ENCODE peak calls at places on chromosomes 6 and 20, in eight cellular contexts. P, X, I, J, F, M, U and T are unnamed samples.
A peak's percentile ranks its signal among the peaks of the same experiment; 100 is the strongest.

GRCh38 chr6:24982231-24982630 is 46.5 kb upstream of the RIPOR2 start:
- DNase-seq in P (no peak), X (no peak), I (peak; percentile 53), J (no peak), F (peak; percentile 75), M (no peak), U (no peak), T (no peak)

GRCh38 chr20:24694157-24694726 is 224.8 kb downstream of the SYNDIG1 start:
- DNase-seq in P (no peak), X (no peak), I (no peak), J (no peak), F (no peak), M (no peak), U (no peak), T (peak; percentile 34)

GRCh38 chr6:127786109-127786508 is 114.7 kb downstream of the THEMIS start:
- DNase-seq in P (no peak), X (no peak), I (no peak), J (no peak), F (peak; percentile 25), M (no peak), U (no peak), T (no peak)

GRCh38 chr6:56753801-56754200 is 111.1 kb upstream of the DST start:
- DNase-seq in P (no peak), X (no peak), I (no peak), J (no peak), F (no peak), M (no peak), U (no peak), T (no peak)

GRCh38 chr6:40558102-40558501 is 29.1 kb downstream of the LRFN2 start:
- DNase-seq in P (no peak), X (no peak), I (no peak), J (no peak), F (no peak), M (no peak), U (no peak), T (no peak)

GRCh38 chr6:11766589-11767450 is 11.8 kb downstream of the ADTRP start:
- DNase-seq in P (peak; percentile 88), X (no peak), I (peak; percentile 99), J (no peak), F (peak; percentile 95), M (no peak), U (no peak), T (no peak)

GRCh38 chr6:150835620-150836019 is 29.9 kb upstream of the MTHFD1L start:
- DNase-seq in P (no peak), X (no peak), I (peak; percentile 80), J (no peak), F (no peak), M (no peak), U (no peak), T (no peak)

GRCh38 chr6:42726485-42727083 is 4.2 kb upstream of the PRPH2 start:
- DNase-seq in P (peak; percentile 87), X (peak; percentile 90), I (peak; percentile 69), J (peak; percentile 80), F (peak; percentile 38), M (peak; percentile 86), U (peak; percentile 90), T (peak; percentile 90)

GRCh38 chr20:48776306-48776705 is 51.5 kb downstream of the PREX1 start:
- DNase-seq in P (no peak), X (no peak), I (no peak), J (no peak), F (peak; percentile 59), M (no peak), U (no peak), T (no peak)

GRCh38 chr6:147227770-147228320 is 23.6 kb downstream of the STXBP5 start:
- DNase-seq in P (no peak), X (no peak), I (peak; percentile 4), J (no peak), F (no peak), M (no peak), U (no peak), T (no peak)

GRCh38 chr20:35883341-35883777 is 70.9 kb downstream of the SCAND1 start:
- DNase-seq in P (no peak), X (no peak), I (no peak), J (no peak), F (no peak), M (no peak), U (no peak), T (no peak)

GRCh38 chr6:169500688-169501087 is 201.1 kb downstream of the WDR27 start:
- DNase-seq in P (no peak), X (no peak), I (no peak), J (no peak), F (no peak), M (no peak), U (no peak), T (no peak)

GRCh38 chr20:62723768-62724420 is 15.3 kb downstream of the NTSR1 start:
- DNase-seq in P (no peak), X (no peak), I (no peak), J (peak; percentile 32), F (no peak), M (peak; percentile 11), U (no peak), T (no peak)

GRCh38 chr6:69456086-69456485 is 340.7 kb downstream of the LMBRD1 start:
- DNase-seq in P (no peak), X (no peak), I (no peak), J (no peak), F (no peak), M (no peak), U (no peak), T (no peak)

GRCh38 chr6:106751501-106752252 is 122.3 kb downstream of the QRSL1 start:
- DNase-seq in P (no peak), X (no peak), I (peak; percentile 100), J (no peak), F (no peak), M (no peak), U (no peak), T (no peak)

GRCh38 chr6:31094389-31094881 is 17.9 kb downstream of the C6orf15 start:
- DNase-seq in P (no peak), X (no peak), I (peak; percentile 44), J (no peak), F (no peak), M (no peak), U (no peak), T (no peak)

GRCh38 chr6:167580512-167580911 is 246.2 kb upstream of the AFDN start:
- DNase-seq in P (no peak), X (no peak), I (no peak), J (no peak), F (no peak), M (no peak), U (no peak), T (peak; percentile 16)

GRCh38 chr6:7996538-7997225 is 67.5 kb downstream of the BLOC1S5 start:
- DNase-seq in P (peak; percentile 29), X (peak; percentile 37), I (peak; percentile 59), J (no peak), F (no peak), M (no peak), U (no peak), T (no peak)

GRCh38 chr6:27742833-27743573 is 169.2 kb downstream of the OR2B2 start:
- DNase-seq in P (no peak), X (no peak), I (no peak), J (no peak), F (no peak), M (no peak), U (no peak), T (no peak)
- H3K27me3 ChIP-seq in P (peaks cover 5% of the 10 kb centered on the region), X (no peaks in the 10 kb centered on the region), I (peaks cover 2% of the 10 kb centered on the region), J (peaks cover 46% of the 10 kb centered on the region), F (peaks cover 1% of the 10 kb centered on the region), M (peaks cover 60% of the 10 kb centered on the region), U (no peaks in the 10 kb centered on the region), T (peaks cover 52% of the 10 kb centered on the region)

GRCh38 chr20:37413023-37413334 is 67.0 kb downstream of the SRC start:
- DNase-seq in P (no peak), X (no peak), I (no peak), J (no peak), F (no peak), M (no peak), U (no peak), T (peak; percentile 39)
- H3K27me3 ChIP-seq in P (peaks cover 78% of the 10 kb centered on the region), X (no peaks in the 10 kb centered on the region), I (peaks cover 35% of the 10 kb centered on the region), J (peaks cover 18% of the 10 kb centered on the region), F (peaks cover 10% of the 10 kb centered on the region), M (peaks cover 24% of the 10 kb centered on the region), U (peaks cover 91% of the 10 kb centered on the region), T (peaks cover 18% of the 10 kb centered on the region)

GRCh38 chr6:132570221-132570777 is at the start of gene TAAR6:
- DNase-seq in P (no peak), X (no peak), I (no peak), J (no peak), F (no peak), M (no peak), U (no peak), T (no peak)
- H3K27me3 ChIP-seq in P (peaks cover 18% of the 10 kb centered on the region), X (no peaks in the 10 kb centered on the region), I (peaks cover 6% of the 10 kb centered on the region), J (peaks cover 6% of the 10 kb centered on the region), F (peaks cover 4% of the 10 kb centered on the region), M (peaks cover 16% of the 10 kb centered on the region), U (peaks cover 7% of the 10 kb centered on the region), T (no peaks in the 10 kb centered on the region)

GRCh38 chr20:33490934-33491656 is 1.2 kb downstream of the CBFA2T2 start:
- DNase-seq in P (no peak), X (no peak), I (peak; percentile 11), J (no peak), F (no peak), M (no peak), U (no peak), T (no peak)
- H3K27me3 ChIP-seq in P (no peaks in the 10 kb centered on the region), X (no peaks in the 10 kb centered on the region), I (no peaks in the 10 kb centered on the region), J (no peaks in the 10 kb centered on the region), F (no peaks in the 10 kb centered on the region), M (no peaks in the 10 kb centered on the region), U (no peaks in the 10 kb centered on the region), T (no peaks in the 10 kb centered on the region)